ENCODE peak calls at places on chromosome 12, in six cellular contexts. V is heart right ventricle, R is GM23338, N is cardiac muscle cell, H is bronchial epithelial cell, O is kidney epithelial cell. A is an unnamed sample.

GRCh38 chr12:25317553-25317952 is 66.8 kb upstream of the KRAS start:
- DNase-seq in V (no peak), R (no peak), N (no peak), H (no peak), O (no peak), A (no peak)

GRCh38 chr12:99020871-99021270 is 375.8 kb downstream of the APAF1 start:
- DNase-seq in V (no peak), R (no peak), N (no peak), H (peak; percentile 70), O (no peak), A (no peak)

GRCh38 chr12:89029961-89030360 is 322.3 kb downstream of the DUSP6 start:
- DNase-seq in V (no peak), R (no peak), N (no peak), H (no peak), O (no peak), A (no peak)

GRCh38 chr12:65936529-65936911 is 112.2 kb downstream of the HMGA2 start:
- DNase-seq in V (no peak), R (no peak), N (no peak), H (no peak), O (no peak), A (no peak)

GRCh38 chr12:32181498-32182175 is 75.0 kb downstream of the BICD1 start:
- DNase-seq in V (no peak), R (no peak), N (no peak), H (no peak), O (no peak), A (no peak)

GRCh38 chr12:7797698-7798398 is 8.6 kb downstream of the NANOG start:
- DNase-seq in V (no peak), R (no peak), N (peak; percentile 7), H (peak; percentile 15), O (no peak), A (no peak)

GRCh38 chr12:119068129-119068856 is 87.0 kb downstream of the SRRM4 start:
- DNase-seq in V (no peak), R (no peak), N (peak; percentile 68), H (no peak), O (no peak), A (no peak)

GRCh38 chr12:85489194-85489593 is 209.2 kb downstream of the ALX1 start:
- DNase-seq in V (no peak), R (no peak), N (no peak), H (peak; percentile 60), O (no peak), A (no peak)

GRCh38 chr12:1919284-1919683 is 832 bp upstream of the CACNA2D4 start:
- DNase-seq in V (no peak), R (no peak), N (no peak), H (no peak), O (no peak), A (no peak)

GRCh38 chr12:108826115-108826806 is 31.1 kb downstream of the SSH1 start:
- DNase-seq in V (peak; percentile 81), R (no peak), N (no peak), H (no peak), O (peak; percentile 90), A (peak; percentile 56)

GRCh38 chr12:119115296-119115905 is 63.3 kb upstream of the HSPB8 start:
- DNase-seq in V (peak; percentile 51), R (peak; percentile 84), N (peak; percentile 81), H (peak; percentile 29), O (no peak), A (no peak)

GRCh38 chr12:131049002-131049401 is 95.3 kb downstream of the ADGRD1 start:
- DNase-seq in V (no peak), R (no peak), N (no peak), H (no peak), O (no peak), A (no peak)

GRCh38 chr12:100499416-100499815 is 25.8 kb downstream of the NR1H4 start:
- DNase-seq in V (no peak), R (no peak), N (no peak), H (no peak), O (no peak), A (no peak)

GRCh38 chr12:100498141-100498540 is 24.5 kb downstream of the NR1H4 start:
- DNase-seq in V (no peak), R (no peak), N (no peak), H (no peak), O (no peak), A (no peak)

GRCh38 chr12:100497105-100497795 is 23.6 kb downstream of the NR1H4 start:
- DNase-seq in V (no peak), R (no peak), N (no peak), H (no peak), O (no peak), A (no peak)

GRCh38 chr12:100504820-100505219 is 31.2 kb downstream of the NR1H4 start:
- DNase-seq in V (no peak), R (no peak), N (no peak), H (no peak), O (no peak), A (no peak)

GRCh38 chr12:100503228-100503628 is 29.6 kb downstream of the NR1H4 start:
- DNase-seq in V (no peak), R (no peak), N (no peak), H (no peak), O (no peak), A (no peak)
- H3K4me3 ChIP-seq in V (no peak overlapping the region), R (no peak overlapping the region), N (no peak overlapping the region), H (no peak overlapping the region), O (peak overlapping the region; percentile 31), A (no peak overlapping the region)

GRCh38 chr12:124034297-124034696 is 61.3 kb downstream of the ZNF664 start:
- DNase-seq in V (no peak), R (no peak), N (no peak), H (no peak), O (no peak), A (no peak)
- H3K4me3 ChIP-seq in V (no peak overlapping the region), R (no peak overlapping the region), N (no peak overlapping the region), H (no peak overlapping the region), O (no peak overlapping the region), A (no peak overlapping the region)

GRCh38 chr12:12613334-12613733 is 1.7 kb downstream of the CREBL2 start:
- DNase-seq in V (no peak), R (no peak), N (no peak), H (no peak), O (no peak), A (no peak)
- H3K4me3 ChIP-seq in V (peak overlapping the region; percentile 89), R (peak overlapping the region; percentile 70), N (no peak overlapping the region), H (no peak overlapping the region), O (no peak overlapping the region), A (peak overlapping the region; percentile 81)

DNA sequence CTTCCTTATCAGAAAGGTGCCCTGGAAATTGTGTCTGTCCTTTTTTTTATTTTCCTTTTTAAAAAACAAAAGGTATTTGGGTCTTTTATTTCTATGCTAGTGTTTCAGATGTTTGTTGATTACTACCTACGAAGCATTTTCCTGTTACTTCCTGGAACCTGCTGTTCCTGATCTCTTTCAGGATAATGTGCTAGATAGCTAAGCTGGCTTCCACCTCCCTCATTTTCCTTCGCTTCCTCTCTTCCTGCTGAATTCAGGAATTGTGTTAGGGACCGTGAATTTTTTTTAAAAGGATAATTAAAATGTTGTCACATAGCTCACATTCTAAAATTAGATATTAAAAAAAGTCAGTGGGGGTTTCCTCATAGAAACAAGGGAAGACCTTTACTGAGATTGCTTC is 27.7 kb downstream of the TMTC2 start:
- DNase-seq in V (no peak), R (no peak), N (no peak), H (no peak), O (no peak), A (no peak)
- H3K4me3 ChIP-seq in V (no peak overlapping the region), R (no peak overlapping the region), N (no peak overlapping the region), H (no peak overlapping the region), O (no peak overlapping the region), A (no peak overlapping the region)

DNA sequence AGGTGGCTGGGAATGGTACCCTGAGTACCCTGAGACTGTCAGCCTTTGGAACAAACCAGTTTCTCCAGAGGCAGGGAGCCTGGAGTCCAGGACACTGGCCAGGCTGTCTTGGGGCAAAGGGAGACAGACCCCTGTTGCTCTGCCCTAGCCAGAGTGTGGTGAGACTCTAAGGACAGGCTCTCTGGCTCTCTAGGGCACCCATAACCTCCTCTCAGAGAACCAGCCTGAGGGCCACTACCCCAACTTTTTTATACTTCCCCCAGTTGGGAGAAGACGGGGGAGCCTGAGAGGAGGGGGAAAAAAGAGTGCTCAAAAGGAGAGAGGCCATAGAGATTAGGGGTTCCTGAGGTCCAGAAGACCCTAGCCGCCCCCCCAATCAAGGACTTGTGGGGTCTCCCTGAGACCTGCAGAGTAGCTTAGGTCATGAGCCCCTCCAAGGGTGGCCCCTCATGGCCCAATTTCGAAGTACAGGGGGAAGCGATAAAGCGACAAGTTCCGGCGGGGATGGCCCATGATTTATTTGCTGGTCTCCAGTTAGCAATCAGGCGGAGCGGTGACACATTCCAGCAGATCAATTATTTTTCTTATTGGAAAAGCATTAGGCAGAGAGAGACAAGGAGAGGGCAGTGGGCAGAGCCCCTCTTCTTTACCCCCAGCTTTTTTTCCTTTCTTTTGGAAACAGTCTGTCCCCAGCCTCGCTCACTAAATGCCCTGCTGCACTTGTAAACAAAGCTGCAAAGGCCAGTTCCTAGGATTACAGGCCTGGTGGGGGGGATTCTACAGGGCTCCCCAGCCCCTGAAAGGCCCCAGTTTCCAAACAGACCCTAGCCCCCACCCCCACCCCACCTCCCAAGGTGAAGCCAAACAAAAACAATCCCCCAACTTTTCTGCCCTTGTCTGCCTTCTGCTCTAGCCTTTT is 1.5 kb downstream of the HOXC8 start:
- DNase-seq in V (no peak), R (no peak), N (no peak), H (no peak), O (no peak), A (no peak)
- H3K4me3 ChIP-seq in V (no peak overlapping the region), R (no peak overlapping the region), N (no peak overlapping the region), H (no peak overlapping the region), O (no peak overlapping the region), A (no peak overlapping the region)

GRCh38 chr12:14961466-14962155 is at the start of gene ARHGDIB:
- DNase-seq in V (peak; percentile 40), R (peak; percentile 34), N (no peak), H (peak; percentile 80), O (no peak), A (no peak)
- H3K4me3 ChIP-seq in V (peak within 1 kb of the TSS; percentile 73), R (no peak within 1 kb of the TSS), N (no peak within 1 kb of the TSS), H (no peak within 1 kb of the TSS), O (no peak within 1 kb of the TSS), A (peak within 1 kb of the TSS; percentile 73)

GRCh38 chr12:68012712-68013111 is 23.5 kb downstream of the IFNG-AS1 start:
- DNase-seq in V (no peak), R (no peak), N (no peak), H (no peak), O (no peak), A (no peak)
- H3K4me3 ChIP-seq in V (no peak overlapping the region), R (no peak overlapping the region), N (no peak overlapping the region), H (no peak overlapping the region), O (no peak overlapping the region), A (no peak overlapping the region)

GRCh38 chr12:104496336-104496735 is 39.6 kb downstream of the CHST11 start:
- DNase-seq in V (no peak), R (no peak), N (no peak), H (no peak), O (no peak), A (no peak)

GRCh38 chr12:104493504-104493903 is 36.8 kb downstream of the CHST11 start:
- DNase-seq in V (no peak), R (no peak), N (no peak), H (no peak), O (no peak), A (no peak)

GRCh38 chr12:104494137-104494815 is 37.5 kb downstream of the CHST11 start:
- DNase-seq in V (peak; percentile 57), R (no peak), N (peak; percentile 30), H (peak; percentile 37), O (no peak), A (peak; percentile 28)

GRCh38 chr12:104495786-104496185 is 39.0 kb downstream of the CHST11 start:
- DNase-seq in V (no peak), R (no peak), N (no peak), H (no peak), O (no peak), A (no peak)

GRCh38 chr12:104494816-104495158 is 38.0 kb downstream of the CHST11 start:
- DNase-seq in V (no peak), R (no peak), N (no peak), H (no peak), O (no peak), A (no peak)
- H3K4me3 ChIP-seq in V (peak overlapping the region; percentile 8), R (no peak overlapping the region), N (no peak overlapping the region), H (no peak overlapping the region), O (no peak overlapping the region), A (peak overlapping the region; percentile 64)